ENCODE peak calls at places on chromosomes 11 and 22, in six cellular contexts. R, Z, E, Y, F and B are unnamed samples.

GRCh38 chr11:116563028-116563712 is 209.6 kb downstream of the BUD13 start:
- DNase-seq in R (peak), Z (no peak), E (peak), Y (peak), F (no peak), B (no peak)

GRCh38 chr11:34329876-34330275 is 27.9 kb downstream of the ABTB2 start:
- DNase-seq in R (no peak), Z (no peak), E (no peak), Y (no peak), F (no peak), B (no peak)

GRCh38 chr11:90756617-90757016 is 533.8 kb upstream of the CHORDC1 start:
- DNase-seq in R (no peak), Z (no peak), E (no peak), Y (no peak), F (no peak), B (no peak)

GRCh38 chr11:122793500-122793899 is 44.8 kb upstream of the CRTAM start:
- DNase-seq in R (no peak), Z (no peak), E (no peak), Y (no peak), F (no peak), B (no peak)

GRCh38 chr11:15114501-15115475 is at the start of gene INSC:
- DNase-seq in R (no peak), Z (no peak), E (no peak), Y (no peak), F (no peak), B (no peak)

GRCh38 chr11:12248330-12248729 is 129.0 kb upstream of the PARVA start:
- DNase-seq in R (peak), Z (peak), E (peak), Y (peak), F (no peak), B (no peak)

GRCh38 chr11:45180888-45181594 is 34.6 kb downstream of the PRDM11 start:
- DNase-seq in R (peak), Z (peak), E (peak), Y (peak), F (no peak), B (no peak)

GRCh38 chr22:25680049-25680448 is 61.9 kb upstream of the MYO18B start:
- DNase-seq in R (no peak), Z (no peak), E (no peak), Y (no peak), F (no peak), B (no peak)

GRCh38 chr11:23680488-23681230 is 816.2 kb upstream of the LUZP2 start:
- DNase-seq in R (no peak), Z (no peak), E (no peak), Y (peak), F (no peak), B (no peak)

GRCh38 chr11:16788141-16789060 is 50.0 kb downstream of the C11orf58 start:
- DNase-seq in R (peak), Z (peak), E (peak), Y (peak), F (peak), B (peak)

GRCh38 chr11:130772266-130773227 is 143.7 kb downstream of the SNX19 start:
- DNase-seq in R (no peak), Z (no peak), E (peak), Y (no peak), F (peak), B (no peak)

GRCh38 chr11:75733346-75734107 is 15.9 kb downstream of the MOGAT2 start:
- DNase-seq in R (no peak), Z (no peak), E (no peak), Y (no peak), F (no peak), B (no peak)

GRCh38 chr22:31295831-31296230 is 3.5 kb upstream of the PIK3IP1 start:
- DNase-seq in R (no peak), Z (no peak), E (no peak), Y (no peak), F (no peak), B (no peak)

GRCh38 chr22:20243545-20244249 is 24.4 kb downstream of the RTN4R start:
- DNase-seq in R (peak), Z (peak), E (peak), Y (peak), F (no peak), B (peak)

GRCh38 chr11:121909571-121909970 is 206.4 kb downstream of the BLID start:
- DNase-seq in R (no peak), Z (no peak), E (no peak), Y (no peak), F (no peak), B (no peak)

GRCh38 chr11:109819410-109819809 is 273.8 kb upstream of the ZC3H12C start:
- DNase-seq in R (no peak), Z (no peak), E (no peak), Y (no peak), F (no peak), B (no peak)

GRCh38 chr11:60950933-60951610 is 904 bp downstream of the SLC15A3 start:
- DNase-seq in R (no peak), Z (peak), E (no peak), Y (peak), F (no peak), B (no peak)

GRCh38 chr22:46626911-46627805 is 7.0 kb downstream of the GRAMD4 start:
- DNase-seq in R (no peak), Z (no peak), E (no peak), Y (peak), F (no peak), B (no peak)

GRCh38 chr11:47863189-47863892 is 15.2 kb upstream of the NUP160 start:
- DNase-seq in R (no peak), Z (no peak), E (no peak), Y (no peak), F (peak), B (peak)

GRCh38 chr11:9566561-9567063 is 6.9 kb upstream of the WEE1 start:
- DNase-seq in R (no peak), Z (no peak), E (no peak), Y (no peak), F (no peak), B (no peak)

GRCh38 chr11:115503886-115504278 is 333 bp downstream of the CADM1 start:
- DNase-seq in R (no peak), Z (no peak), E (no peak), Y (no peak), F (no peak), B (peak)

GRCh38 chr22:24170632-24171031 is 10.7 kb upstream of the SUSD2 start:
- DNase-seq in R (no peak), Z (no peak), E (no peak), Y (no peak), F (no peak), B (no peak)

GRCh38 chr11:45610627-45611026 is 54.8 kb downstream of the CHST1 start:
- DNase-seq in R (no peak), Z (no peak), E (no peak), Y (no peak), F (no peak), B (no peak)

GRCh38 chr22:37561209-37562048 is 1.1 kb downstream of the CDC42EP1 start:
- DNase-seq in R (peak), Z (peak), E (peak), Y (peak), F (peak), B (peak)

GRCh38 chr11:86117706-86118050 is 48.8 kb upstream of the PICALM start:
- DNase-seq in R (no peak), Z (no peak), E (no peak), Y (no peak), F (no peak), B (no peak)

GRCh38 chr11:122235615-122236014 is 119.6 kb upstream of the BLID start:
- DNase-seq in R (peak), Z (no peak), E (no peak), Y (no peak), F (no peak), B (no peak)

GRCh38 chr11:18720086-18720810 is 5.7 kb downstream of the IGSF22 start:
- DNase-seq in R (no peak), Z (no peak), E (no peak), Y (no peak), F (no peak), B (no peak)

GRCh38 chr11:69359735-69360470 is 65.9 kb downstream of the MYEOV start:
- DNase-seq in R (peak), Z (no peak), E (no peak), Y (no peak), F (no peak), B (no peak)

GRCh38 chr11:45087761-45088160 is 58.7 kb upstream of the PRDM11 start:
- DNase-seq in R (no peak), Z (no peak), E (no peak), Y (no peak), F (no peak), B (no peak)

GRCh38 chr11:2581931-2582435 is 117.8 kb downstream of the KCNQ1OT1 start:
- DNase-seq in R (no peak), Z (peak), E (no peak), Y (peak), F (no peak), B (no peak)

GRCh38 chr11:94832604-94833238 is 64.6 kb downstream of the AMOTL1 start:
- DNase-seq in R (no peak), Z (no peak), E (no peak), Y (no peak), F (no peak), B (no peak)

GRCh38 chr11:36478700-36479329 is 31.3 kb downstream of the TRAF6 start:
- DNase-seq in R (no peak), Z (no peak), E (peak), Y (no peak), F (peak), B (peak)

GRCh38 chr11:36385121-36385530 is 89.0 kb downstream of the PRR5L start:
- DNase-seq in R (no peak), Z (no peak), E (peak), Y (no peak), F (no peak), B (no peak)

GRCh38 chr11:126347751-126348628 is 7.5 kb upstream of the ST3GAL4 start:
- DNase-seq in R (no peak), Z (peak), E (no peak), Y (peak), F (no peak), B (no peak)

GRCh38 chr11:33618363-33618735 is 82.3 kb downstream of the C11orf91 start:
- DNase-seq in R (no peak), Z (no peak), E (no peak), Y (no peak), F (no peak), B (no peak)

GRCh38 chr11:102268083-102268984 is 49.0 kb upstream of the BIRC3 start:
- DNase-seq in R (peak), Z (peak), E (peak), Y (peak), F (peak), B (peak)

DNA sequence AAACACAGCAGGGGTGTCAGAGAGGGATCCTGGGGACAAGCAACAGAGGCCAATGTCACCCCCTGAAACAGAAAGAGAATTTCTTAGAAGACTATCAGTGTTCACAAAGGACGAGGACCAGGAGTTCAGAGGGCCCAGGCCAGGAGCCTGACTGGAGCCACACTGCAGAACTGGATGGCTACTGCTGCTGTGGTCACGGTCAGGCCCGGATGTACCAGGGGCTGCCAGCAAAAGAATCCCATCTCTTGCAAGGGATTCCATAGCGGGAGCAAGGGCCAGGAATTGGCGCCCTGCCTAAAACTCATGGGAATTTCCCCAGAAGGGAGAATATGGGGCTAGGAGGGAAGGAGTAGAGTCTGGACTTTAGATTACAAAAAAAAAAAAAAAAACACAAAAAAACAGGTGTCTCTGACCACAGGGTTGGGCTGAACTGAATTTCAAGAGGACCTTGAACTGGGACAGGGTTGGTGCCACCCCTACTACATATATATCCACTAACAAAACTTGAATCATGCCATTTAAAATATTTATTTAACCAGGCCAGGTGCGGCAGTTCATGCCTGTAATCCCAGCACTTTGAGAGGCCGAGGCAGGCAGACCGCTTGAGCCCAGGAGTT is 15.7 kb upstream of the KCTD14 start:
- DNase-seq in R (peak), Z (peak), E (peak), Y (no peak), F (no peak), B (no peak)
- H3K4me3 ChIP-seq in R (no peak), Z (no peak), E (no peak), Y (no peak), F (no peak), B (no peak)

GRCh38 chr11:10622957-10623787 is 54.7 kb upstream of the LYVE1 start:
- DNase-seq in R (peak), Z (no peak), E (peak), Y (no peak), F (no peak), B (peak)

GRCh38 chr11:10622108-10622507 is 53.6 kb upstream of the LYVE1 start:
- DNase-seq in R (no peak), Z (no peak), E (no peak), Y (no peak), F (no peak), B (no peak)

GRCh38 chr11:10619281-10619680 is 50.8 kb upstream of the LYVE1 start:
- DNase-seq in R (no peak), Z (no peak), E (no peak), Y (no peak), F (no peak), B (no peak)

GRCh38 chr11:10617551-10617950 is 49.1 kb upstream of the LYVE1 start:
- DNase-seq in R (no peak), Z (no peak), E (no peak), Y (no peak), F (no peak), B (no peak)

DNA sequence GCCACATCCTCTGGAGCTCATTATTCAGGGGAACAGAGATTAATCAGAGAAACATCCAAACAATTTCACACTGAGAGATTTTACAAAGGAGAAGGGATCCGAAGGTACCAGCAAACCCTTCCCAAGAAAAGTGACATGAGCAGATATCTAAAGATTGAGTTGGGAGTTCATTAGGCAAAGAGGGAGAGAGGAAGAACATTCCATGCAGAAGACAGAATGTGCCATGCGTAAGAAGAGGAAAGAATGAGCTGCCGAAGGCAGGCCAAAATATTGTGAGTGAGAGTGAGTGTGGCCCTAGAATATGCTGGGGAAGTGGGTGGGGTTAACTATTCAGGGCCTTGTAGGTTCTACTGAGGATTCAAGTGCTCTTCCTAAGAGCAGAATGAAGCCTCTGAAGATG is 50.0 kb upstream of the LYVE1 start:
- DNase-seq in R (no peak), Z (no peak), E (no peak), Y (no peak), F (no peak), B (no peak)
- H3K4me3 ChIP-seq in R (no peak), Z (no peak), E (no peak), Y (no peak), F (no peak), B (no peak)

DNA sequence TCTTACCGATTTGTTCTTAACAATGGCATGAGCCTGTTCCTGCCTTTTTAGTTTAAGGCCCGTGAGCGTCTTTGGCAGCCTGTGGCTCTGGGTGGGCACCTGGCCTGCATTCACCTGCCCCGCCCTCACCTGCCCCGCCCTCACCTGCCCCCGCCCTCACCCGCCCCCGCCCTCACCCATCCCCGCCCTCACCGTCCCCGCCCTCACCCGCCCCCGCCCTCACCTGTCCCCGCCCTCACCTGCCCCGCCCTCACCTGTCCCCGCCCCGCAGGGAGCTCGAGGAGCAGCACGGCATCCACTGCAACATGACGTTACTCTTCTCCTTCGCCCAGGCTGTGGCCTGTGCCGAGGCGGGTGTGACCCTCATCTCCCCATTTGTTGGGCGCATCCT is 14.2 kb downstream of the GATD1 start:
- DNase-seq in R (peak), Z (no peak), E (peak), Y (peak), F (peak), B (no peak)
- H3K4me3 ChIP-seq in R (no peak), Z (no peak), E (no peak), Y (no peak), F (no peak), B (no peak)

GRCh38 chr11:114318361-114318760 is 22.2 kb downstream of the NNMT start:
- DNase-seq in R (no peak), Z (no peak), E (no peak), Y (no peak), F (peak), B (no peak)
- H3K4me3 ChIP-seq in R (no peak), Z (no peak), E (no peak), Y (no peak), F (peak), B (no peak)

GRCh38 chr11:20931029-20931428 is 261.6 kb downstream of the NELL1 start:
- DNase-seq in R (no peak), Z (no peak), E (no peak), Y (no peak), F (no peak), B (no peak)
- H3K4me3 ChIP-seq in R (no peak), Z (no peak), E (no peak), Y (no peak), F (no peak), B (no peak)

GRCh38 chr11:63491240-63491587 is 247 bp upstream of the PLAAT5 start:
- DNase-seq in R (no peak), Z (no peak), E (no peak), Y (no peak), F (no peak), B (no peak)
- H3K4me3 ChIP-seq in R (peak), Z (peak), E (no peak), Y (peak), F (no peak), B (peak)

DNA sequence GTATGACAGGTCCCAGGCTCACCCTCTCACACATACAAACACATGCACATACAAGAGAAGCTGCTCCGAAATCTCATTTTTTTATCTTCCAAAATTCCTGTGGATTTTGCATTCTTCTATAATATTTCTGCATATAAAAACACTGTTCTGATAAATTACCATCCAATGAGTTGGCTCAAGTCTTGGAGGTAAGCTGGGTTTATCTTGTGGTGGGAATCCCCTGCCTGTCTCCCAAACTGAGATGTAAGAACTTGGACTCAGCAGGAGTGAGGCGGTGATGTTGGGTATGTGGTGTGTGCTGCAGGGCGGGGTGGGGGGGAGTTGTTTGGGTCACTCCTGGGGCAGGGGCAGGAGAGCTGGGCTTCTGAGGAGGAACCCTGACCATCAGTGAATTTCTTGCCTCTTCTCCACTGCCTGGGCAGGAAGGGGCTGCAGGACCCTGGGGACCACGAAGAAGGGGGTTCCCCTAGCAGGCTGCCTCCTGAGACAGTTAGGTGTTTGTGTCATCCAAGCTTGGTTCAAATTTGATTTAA is 6.8 kb upstream of the P2RY6 start:
- DNase-seq in R (no peak), Z (no peak), E (no peak), Y (no peak), F (no peak), B (no peak)
- H3K4me3 ChIP-seq in R (no peak), Z (no peak), E (no peak), Y (no peak), F (no peak), B (no peak)